ENCODE peak calls at places on chromosomes 11 and 22, in five cellular contexts. D is HCEC 1CT, L is AG09319, R is T-cell, A is EL. H is an unnamed sample.

GRCh38 chr11:86138958-86139357 is 70.1 kb upstream of the PICALM start:
- DNase-seq in R (peak; percentile 16), D (no peak), L (no peak), A (peak; percentile 66), H (no peak)

GRCh38 chr11:107468596-107468995 is 11.0 kb upstream of the CWF19L2 start:
- DNase-seq in D (peak; percentile 65), L (no peak), A (peak; percentile 23), R (no peak), H (peak; percentile 7)

GRCh38 chr22:27312567-27313507 is 488.7 kb downstream of the MN1 start:
- DNase-seq in R (no peak), L (no peak), A (no peak), D (no peak), H (no peak)

GRCh38 chr11:72695354-72695753 is 21.1 kb upstream of the PDE2A start:
- DNase-seq in R (no peak), L (no peak), A (no peak), D (no peak), H (no peak)

GRCh38 chr11:128776088-128776433 is 82.2 kb downstream of the FLI1 start:
- DNase-seq in R (peak; percentile 42), D (no peak), L (no peak), A (no peak), H (no peak)

GRCh38 chr11:16611395-16612233 is 126.8 kb upstream of the C11orf58 start:
- DNase-seq in A (no peak), D (no peak), L (no peak), R (no peak), H (no peak)

GRCh38 chr22:30306629-30307016 is 17.3 kb upstream of the CASTOR1 start:
- DNase-seq in A (no peak), R (no peak), D (no peak), L (no peak), H (no peak)

GRCh38 chr22:46108564-46109473 is 41.5 kb upstream of the PPARA start:
- DNase-seq in D (peak; percentile 35), L (no peak), A (peak; percentile 63), R (no peak), H (no peak)

GRCh38 chr22:36419177-36419911 is 31.6 kb upstream of the MYH9 start:
- DNase-seq in A (peak; percentile 57), R (no peak), L (peak; percentile 74), D (peak; percentile 73), H (peak; percentile 91)

GRCh38 chr11:497565-498296 is 9.3 kb downstream of the RNH1 start:
- DNase-seq in A (no peak), D (no peak), R (no peak), L (no peak), H (no peak)

GRCh38 chr11:58549644-58550043 is 26.0 kb downstream of the LPXN start:
- DNase-seq in L (no peak), A (no peak), R (no peak), D (no peak), H (no peak)

GRCh38 chr22:20267441-20268288 is 453 bp downstream of the RTN4R start:
- DNase-seq in L (no peak), D (no peak), A (no peak), R (no peak), H (no peak)

GRCh38 chr11:95147364-95147905 is 57.8 kb downstream of the ENDOD1 start:
- DNase-seq in A (peak; percentile 89), L (no peak), R (no peak), D (peak; percentile 90), H (peak; percentile 69)

GRCh38 chr11:17596310-17596669 is 49.2 kb downstream of the OTOG start:
- DNase-seq in L (no peak), A (no peak), R (no peak), D (no peak), H (no peak)

GRCh38 chr11:59680287-59681154 is 11.7 kb upstream of the PATL1 start:
- DNase-seq in R (peak; percentile 34), L (peak; percentile 37), D (peak; percentile 80), A (peak; percentile 76), H (peak; percentile 61)

GRCh38 chr11:70900540-70900939 is 351.8 kb downstream of the SHANK2 start:
- DNase-seq in D (no peak), R (no peak), A (no peak), L (no peak), H (no peak)

GRCh38 chr11:26478710-26479109 is 93.4 kb downstream of the MUC15 start:
- DNase-seq in D (no peak), A (no peak), R (no peak), L (no peak), H (no peak)

GRCh38 chr11:91243065-91243464 is 981.6 kb upstream of the FAT3 start:
- DNase-seq in R (no peak), A (no peak), D (peak; percentile 35), L (no peak), H (no peak)

GRCh38 chr11:98365185-98365584 is 655.6 kb upstream of the CNTN5 start:
- DNase-seq in A (no peak), L (no peak), R (no peak), D (no peak), H (no peak)

GRCh38 chr22:38273135-38273761 is 438 bp upstream of the TMEM184B start:
- DNase-seq in A (no peak), L (no peak), D (no peak), R (no peak), H (no peak)

GRCh38 chr11:121591405-121592033 is 138.8 kb upstream of the SORL1-AS1 start:
- DNase-seq in L (peak; percentile 63), D (peak; percentile 60), R (peak; percentile 51), A (peak; percentile 77), H (peak; percentile 63)

GRCh38 chr11:124662111-124662510 is 11.4 kb downstream of the SIAE start:
- DNase-seq in L (no peak), D (no peak), R (no peak), A (no peak), H (no peak)

GRCh38 chr22:47055461-47055860 is 293.0 kb downstream of the TBC1D22A start:
- DNase-seq in R (no peak), L (no peak), A (no peak), D (no peak), H (no peak)

GRCh38 chr22:26718905-26719304 is 61.5 kb downstream of the MIAT start:
- DNase-seq in D (peak; percentile 90), R (no peak), A (peak; percentile 98), L (peak; percentile 77), H (peak; percentile 67)

H was measured in AG04450.